ENCODE peak calls at places on chromosomes 1 and 21, in six cellular contexts. A is mammary epithelial cell; O is aorta; G is left cardiac atrium; D is suprapubic skin; U is activated CD4-positive, CD25-positive, alpha-beta regulatory T cell. V is an unnamed sample.

GRCh38 chr1:15031251-15031930 is 122.2 kb upstream of the TMEM51 start:
- DNase-seq in A (peak), D (no peak), G (no peak), O (no peak), U (no peak), V (no peak)

GRCh38 chr1:93579891-93580290 is 101.7 kb downstream of the BCAR3 start:
- DNase-seq in A (peak), O (no peak), D (no peak), U (no peak), G (no peak), V (no peak)

GRCh38 chr1:170126691-170127090 is 19.1 kb upstream of the NTMT2 start:
- DNase-seq in O (no peak), A (peak), G (no peak), U (no peak), D (no peak), V (peak)

GRCh38 chr1:102776074-102776473 is 332.2 kb downstream of the COL11A1 start:
- DNase-seq in U (no peak), D (no peak), A (no peak), O (no peak), G (no peak), V (no peak)

GRCh38 chr1:201436461-201436860 is 14.9 kb upstream of the TNNI1 start:
- DNase-seq in A (no peak), D (no peak), G (no peak), U (no peak), O (no peak), V (no peak)

GRCh38 chr1:65478379-65479026 is 58.0 kb downstream of the LEPR start:
- DNase-seq in O (no peak), U (no peak), G (no peak), A (no peak), D (no peak), V (no peak)

GRCh38 chr1:186945146-186945545 is 116.4 kb downstream of the PLA2G4A start:
- DNase-seq in U (no peak), O (no peak), G (no peak), D (no peak), A (no peak), V (no peak)

GRCh38 chr1:101338714-101339430 is 102.1 kb downstream of the S1PR1 start:
- DNase-seq in U (no peak), D (no peak), G (no peak), O (no peak), A (peak), V (no peak)

GRCh38 chr1:3192359-3192758 is 123.4 kb downstream of the PRDM16 start:
- DNase-seq in U (no peak), O (no peak), A (no peak), G (no peak), D (no peak), V (no peak)

GRCh38 chr1:90135306-90135705 is 140.4 kb downstream of the ZNF326 start:
- DNase-seq in G (no peak), U (no peak), A (no peak), O (no peak), D (no peak), V (no peak)

GRCh38 chr1:227788279-227789041 is 27.0 kb upstream of the PRSS38 start:
- DNase-seq in G (no peak), U (no peak), A (peak), D (peak), O (peak), V (no peak)

GRCh38 chr1:46721806-46722205 is 2.9 kb upstream of the EFCAB14 start:
- DNase-seq in D (no peak), O (no peak), A (no peak), G (no peak), U (no peak), V (no peak)

GRCh38 chr1:180210008-180210555 is 20.0 kb upstream of the LHX4 start:
- DNase-seq in G (no peak), D (no peak), A (peak), U (no peak), O (peak), V (no peak)

GRCh38 chr1:152926091-152926490 is 17.7 kb downstream of the IVL start:
- DNase-seq in O (no peak), D (no peak), A (peak), G (no peak), U (no peak), V (no peak)

GRCh38 chr1:156475568-156476500 is 24.7 kb downstream of the MEF2D start:
- DNase-seq in G (peak), D (peak), A (no peak), O (peak), U (no peak), V (no peak)

GRCh38 chr1:18100060-18100459 is 7.5 kb upstream of the IGSF21 start:
- DNase-seq in G (no peak), A (no peak), U (no peak), O (no peak), D (no peak), V (no peak)

GRCh38 chr1:156115514-156116374 is 1.2 kb downstream of the LMNA start:
- DNase-seq in O (peak), G (peak), D (peak), A (peak), U (no peak), V (no peak)

GRCh38 chr21:34812510-34813265 is 143.9 kb downstream of the CLIC6 start:
- DNase-seq in O (no peak), U (no peak), A (peak), D (no peak), G (no peak), V (no peak)

GRCh38 chr1:221712198-221712684 is 29.6 kb downstream of the DUSP10 start:
- DNase-seq in D (no peak), G (no peak), O (no peak), U (no peak), A (peak), V (peak)

GRCh38 chr21:40165212-40165611 is 298.0 kb downstream of the PCP4 start:
- DNase-seq in A (no peak), G (no peak), O (no peak), U (no peak), D (no peak), V (no peak)

GRCh38 chr21:35525443-35525842 is 476.3 kb upstream of the RUNX1 start:
- DNase-seq in D (no peak), G (no peak), O (no peak), U (no peak), A (peak), V (no peak)

GRCh38 chr1:64948905-64949833 is 17.2 kb downstream of the JAK1 start:
- DNase-seq in O (no peak), G (no peak), U (no peak), D (no peak), A (peak), V (no peak)